ENCODE peak calls at places on chromosome X, in four cellular contexts. One of them, this sample, is unnamed.

GRCh38 chrX:78106651-78106986 is 2.6 kb downstream of the PGK1 start:
- DNase-seq in GM12878: no peak
- DNase-seq in GM12891: no peak
- DNase-seq in H1: no peak
- DNase-seq in this sample: no peak

GRCh38 chrX:10619311-10620015 is 922 bp downstream of the MID1 start:
- DNase-seq in GM12878: no peak
- DNase-seq in GM12891: no peak
- DNase-seq in H1: no peak
- DNase-seq in this sample: no peak

GRCh38 chrX:20285513-20285912 is 18.8 kb upstream of the RPS6KA3 start:
- DNase-seq in GM12878: no peak
- DNase-seq in GM12891: no peak
- DNase-seq in H1: no peak
- DNase-seq in this sample: no peak

GRCh38 chrX:77899081-77899828 is at the start of gene COX7B:
- DNase-seq in GM12878: peak
- DNase-seq in GM12891: peak
- DNase-seq in H1: peak
- DNase-seq in this sample: peak

GRCh38 chrX:108000751-108001150 is 18.6 kb upstream of the TEX13B start:
- DNase-seq in GM12878: no peak
- DNase-seq in GM12891: no peak
- DNase-seq in H1: no peak
- DNase-seq in this sample: no peak

GRCh38 chrX:17046478-17047097 is 100.1 kb downstream of the REPS2 start:
- DNase-seq in GM12878: peak
- DNase-seq in GM12891: peak
- DNase-seq in H1: peak
- DNase-seq in this sample: peak

GRCh38 chrX:19964017-19964710 is 26.7 kb downstream of the BCLAF3 start:
- DNase-seq in GM12878: no peak
- DNase-seq in GM12891: peak
- DNase-seq in H1: no peak
- DNase-seq in this sample: no peak

GRCh38 chrX:124619710-124620109 is 273.3 kb downstream of the SH2D1A start:
- DNase-seq in GM12878: no peak
- DNase-seq in GM12891: no peak
- DNase-seq in H1: no peak
- DNase-seq in this sample: no peak

GRCh38 chrX:129777218-129777768 is 2.5 kb upstream of the SASH3 start:
- DNase-seq in GM12878: no peak
- DNase-seq in GM12891: no peak
- DNase-seq in H1: no peak
- DNase-seq in this sample: peak

GRCh38 chrX:134158821-134159512 is 78.0 kb upstream of the CCDC160 start:
- DNase-seq in GM12878: no peak
- DNase-seq in GM12891: no peak
- DNase-seq in H1: no peak
- DNase-seq in this sample: no peak

GRCh38 chrX:53088136-53088974 is 5.6 kb upstream of the KANTR start:
- DNase-seq in GM12878: no peak
- DNase-seq in GM12891: no peak
- DNase-seq in H1: peak
- DNase-seq in this sample: peak
- TF ChIP-seq TAF1 in GM12878: no peak
- TF ChIP-seq TAF1 in GM12891: no peak
- TF ChIP-seq TAF1 in H1: peak
- TF ChIP-seq TAF1 in this sample: no peak

DNA sequence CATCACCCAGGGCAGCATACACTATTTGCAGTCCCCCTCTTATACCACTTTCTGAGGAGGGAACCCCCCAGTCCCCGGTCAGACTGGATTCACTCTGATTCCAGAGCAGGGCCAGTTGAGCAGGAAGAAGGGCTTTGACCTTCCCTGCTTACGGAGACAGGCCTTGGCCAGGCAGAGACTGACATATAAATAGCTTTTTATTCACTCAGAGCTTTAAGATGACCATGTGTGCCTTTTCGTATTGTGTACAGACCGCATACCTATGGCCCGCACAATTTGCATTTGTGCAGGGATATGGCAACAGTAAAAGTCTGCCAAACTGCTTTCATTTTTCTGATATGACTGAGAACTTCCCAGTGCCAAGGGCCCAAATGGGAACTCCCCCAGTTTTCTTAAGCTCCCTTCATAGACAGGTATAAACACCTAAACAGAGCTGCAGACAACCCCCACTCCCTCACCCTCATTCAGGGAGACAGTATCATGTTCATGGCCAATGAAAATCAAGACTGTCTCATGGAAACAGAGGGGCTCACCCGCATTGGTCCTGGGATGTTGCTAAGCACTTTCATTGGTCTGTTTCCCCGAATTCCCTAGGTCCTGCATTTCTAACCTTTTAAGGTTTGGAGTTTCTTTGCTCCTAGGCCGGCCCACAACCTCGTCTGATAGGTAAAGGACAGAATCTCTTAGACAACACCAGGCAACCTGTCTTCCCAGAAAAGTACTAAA is 86.0 kb downstream of the RTL5 start:
- DNase-seq in GM12878: no peak
- DNase-seq in GM12891: no peak
- DNase-seq in H1: no peak
- DNase-seq in this sample: no peak
- TF ChIP-seq POLR2AphosphoS5 in GM12878: no peak
- TF ChIP-seq POLR2AphosphoS5 in GM12891: no peak
- TF ChIP-seq POLR2AphosphoS5 in H1: no peak
- TF ChIP-seq POLR2AphosphoS5 in this sample: no peak

GRCh38 chrX:24696241-24696640 is 2.5 kb downstream of the POLA1 start:
- DNase-seq in GM12878: no peak
- DNase-seq in GM12891: no peak
- DNase-seq in H1: no peak
- DNase-seq in this sample: no peak
- TF ChIP-seq TAF1 in GM12878: no peak
- TF ChIP-seq TAF1 in GM12891: no peak
- TF ChIP-seq TAF1 in H1: no peak
- TF ChIP-seq TAF1 in this sample: no peak

GRCh38 chrX:13763489-13763888 is 28.9 kb downstream of the OFD1 start:
- DNase-seq in GM12878: no peak
- DNase-seq in GM12891: no peak
- DNase-seq in H1: no peak
- DNase-seq in this sample: no peak
- TF ChIP-seq POLR2AphosphoS5 in GM12878: no peak
- TF ChIP-seq POLR2AphosphoS5 in GM12891: no peak
- TF ChIP-seq POLR2AphosphoS5 in H1: no peak
- TF ChIP-seq POLR2AphosphoS5 in this sample: no peak

GRCh38 chrX:152850465-152850864 is 19.6 kb downstream of the NSDHL start:
- DNase-seq in GM12878: no peak
- DNase-seq in GM12891: no peak
- DNase-seq in H1: no peak
- DNase-seq in this sample: no peak

DNA sequence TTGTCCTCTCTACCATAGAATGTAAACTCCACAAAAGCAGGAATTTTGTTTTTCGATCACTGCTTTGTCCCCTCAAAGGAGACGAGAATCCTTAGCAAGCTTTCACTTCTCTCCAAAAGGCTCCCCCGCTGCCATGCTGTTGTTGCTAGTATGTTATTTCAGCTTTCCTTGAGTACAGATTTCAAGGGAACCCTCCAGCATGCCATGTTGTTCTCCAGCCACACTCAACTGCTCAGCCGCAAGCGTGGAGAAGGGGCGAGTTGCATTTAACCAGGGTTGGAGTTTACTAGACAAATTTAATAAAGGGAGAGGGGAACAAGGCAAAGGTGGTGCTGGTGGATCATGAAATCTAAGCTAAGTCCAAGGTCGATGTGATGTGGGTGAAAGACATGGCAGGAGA is 23.1 kb downstream of the NSDHL start:
- DNase-seq in GM12878: no peak
- DNase-seq in GM12891: no peak
- DNase-seq in H1: no peak
- DNase-seq in this sample: no peak
- TF ChIP-seq TAF1 in GM12878: no peak
- TF ChIP-seq TAF1 in GM12891: no peak
- TF ChIP-seq TAF1 in H1: no peak
- TF ChIP-seq TAF1 in this sample: no peak

DNA sequence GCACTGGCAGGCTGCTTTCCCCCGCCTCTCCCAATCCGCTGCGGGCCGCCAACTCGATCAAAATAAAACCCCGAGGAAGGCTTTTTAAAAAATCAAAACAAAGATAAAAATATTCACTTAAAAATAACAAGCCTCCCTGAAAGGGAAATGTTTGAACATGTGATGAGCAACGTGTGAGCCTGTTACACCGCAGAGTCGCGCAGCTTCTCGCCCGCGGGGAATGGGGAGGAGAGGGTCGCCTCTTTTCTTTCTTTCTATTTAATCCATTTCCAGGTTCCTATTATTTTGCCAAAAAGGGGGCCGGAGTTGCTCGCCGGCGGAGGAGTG is 326.0 kb upstream of the F9 start:
- DNase-seq in GM12878: no peak
- DNase-seq in GM12891: no peak
- DNase-seq in H1: no peak
- DNase-seq in this sample: no peak
- TF ChIP-seq POLR2AphosphoS5 in GM12878: no peak
- TF ChIP-seq POLR2AphosphoS5 in GM12891: no peak
- TF ChIP-seq POLR2AphosphoS5 in H1: no peak
- TF ChIP-seq POLR2AphosphoS5 in this sample: no peak

This sample was measured in GM12892.